ENCODE peak calls at places on chromosomes 5 and 9, in five cellular contexts. V is HepG2, M is A549, Z is H1, N is K562. I is an unnamed sample.
A peak's percentile ranks its signal among the peaks of the same experiment; 100 is the strongest.

GRCh38 chr9:129285979-129286772 is 108.1 kb upstream of the IER5L start:
- DNase-seq in M (no peak), V (no peak), N (no peak), Z (peak; percentile 43), I (no peak)

GRCh38 chr5:32325067-32325466 is 12.3 kb upstream of the MTMR12 start:
- DNase-seq in V (no peak), M (no peak), Z (no peak), N (no peak), I (peak; percentile 38)

GRCh38 chr5:139232161-139232724 is 34.1 kb upstream of the SIL1 start:
- DNase-seq in V (no peak), Z (no peak), M (no peak), N (peak; percentile 55), I (no peak)

GRCh38 chr9:100689635-100690034 is 111.8 kb downstream of the CAVIN4 start:
- DNase-seq in N (no peak), M (no peak), Z (no peak), V (no peak), I (no peak)

GRCh38 chr9:89502038-89502601 is 4.2 kb upstream of the SEMA4D start:
- DNase-seq in M (no peak), V (no peak), N (no peak), Z (no peak), I (no peak)

GRCh38 chr5:135107986-135108385 is 74.0 kb upstream of the PITX1 start:
- DNase-seq in V (no peak), N (no peak), M (no peak), Z (no peak), I (no peak)

GRCh38 chr9:16247188-16247875 is 623.1 kb downstream of the BNC2 start:
- DNase-seq in Z (no peak), N (no peak), V (no peak), M (peak; percentile 34), I (peak; percentile 81)

GRCh38 chr5:129593525-129593924 is 133.4 kb downstream of the ADAMTS19 start:
- DNase-seq in N (no peak), Z (no peak), M (no peak), V (no peak), I (no peak)

GRCh38 chr5:3954633-3955032 is 359.0 kb downstream of the IRX1 start:
- DNase-seq in Z (no peak), M (no peak), V (no peak), N (no peak), I (no peak)

GRCh38 chr9:3980771-3981170 is 319.1 kb downstream of the GLIS3 start:
- DNase-seq in M (no peak), V (no peak), Z (no peak), N (no peak), I (peak; percentile 66)

GRCh38 chr5:72015103-72015548 is 92.1 kb upstream of the MAP1B start:
- DNase-seq in N (peak; percentile 44), Z (no peak), M (peak; percentile 83), V (peak; percentile 24), I (peak; percentile 56)

GRCh38 chr9:89926691-89927220 is 321.9 kb downstream of the GADD45G start:
- DNase-seq in Z (no peak), N (no peak), V (no peak), M (no peak), I (no peak)

GRCh38 chr5:80714570-80715298 is 60.0 kb upstream of the DHFR start:
- DNase-seq in Z (no peak), M (no peak), V (no peak), N (no peak), I (no peak)

GRCh38 chr5:132526290-132526973 is 16.9 kb downstream of the IL5 start:
- DNase-seq in V (peak; percentile 66), M (peak; percentile 59), N (peak; percentile 80), Z (peak; percentile 74), I (peak; percentile 50)

GRCh38 chr5:171808951-171809350 is 23.3 kb downstream of the SMIM23 start:
- DNase-seq in M (no peak), V (no peak), N (no peak), Z (no peak), I (peak; percentile 71)

GRCh38 chr5:91438871-91439270 is 55.8 kb upstream of the ARRDC3 start:
- DNase-seq in Z (no peak), V (peak; percentile 4), M (no peak), N (no peak), I (no peak)

GRCh38 chr5:67065697-67066096 is 130.9 kb downstream of the CD180 start:
- DNase-seq in M (no peak), V (no peak), Z (no peak), N (no peak), I (no peak)

GRCh38 chr5:67998709-67999251 is 216.8 kb upstream of the PIK3R1 start:
- DNase-seq in V (no peak), N (no peak), M (peak; percentile 32), Z (no peak), I (peak; percentile 38)

GRCh38 chr9:7901676-7902075 is 102.1 kb upstream of the DMAC1 start:
- DNase-seq in M (peak; percentile 6), Z (no peak), V (no peak), N (no peak), I (no peak)

GRCh38 chr9:105244996-105245719 is 707 bp downstream of the SLC44A1 start:
- DNase-seq in N (no peak), M (peak; percentile 37), Z (peak; percentile 86), V (no peak), I (no peak)

GRCh38 chr5:37723147-37723961 is 116.5 kb downstream of the GDNF start:
- DNase-seq in V (no peak), Z (peak; percentile 78), N (peak; percentile 68), M (peak; percentile 22), I (no peak)

GRCh38 chr5:126972062-126972895 is 58.1 kb downstream of the MARCHF3 start:
- DNase-seq in N (peak; percentile 70), V (peak; percentile 39), M (no peak), Z (no peak), I (no peak)

GRCh38 chr9:123220127-123220526 is 48.3 kb downstream of the STRBP start:
- DNase-seq in Z (no peak), V (no peak), N (no peak), M (no peak), I (no peak)

GRCh38 chr5:22631683-22632082 is 221.5 kb downstream of the CDH12 start:
- DNase-seq in Z (no peak), N (no peak), V (no peak), M (no peak), I (no peak)

GRCh38 chr9:131545003-131545785 is at the start of gene PRRT1B:
- DNase-seq in M (peak; percentile 92), N (no peak), V (peak; percentile 86), Z (no peak), I (no peak)

GRCh38 chr5:139575313-139575646 is 14.1 kb downstream of the UBE2D2 start:
- DNase-seq in Z (no peak), M (no peak), V (no peak), N (no peak), I (no peak)

DNA sequence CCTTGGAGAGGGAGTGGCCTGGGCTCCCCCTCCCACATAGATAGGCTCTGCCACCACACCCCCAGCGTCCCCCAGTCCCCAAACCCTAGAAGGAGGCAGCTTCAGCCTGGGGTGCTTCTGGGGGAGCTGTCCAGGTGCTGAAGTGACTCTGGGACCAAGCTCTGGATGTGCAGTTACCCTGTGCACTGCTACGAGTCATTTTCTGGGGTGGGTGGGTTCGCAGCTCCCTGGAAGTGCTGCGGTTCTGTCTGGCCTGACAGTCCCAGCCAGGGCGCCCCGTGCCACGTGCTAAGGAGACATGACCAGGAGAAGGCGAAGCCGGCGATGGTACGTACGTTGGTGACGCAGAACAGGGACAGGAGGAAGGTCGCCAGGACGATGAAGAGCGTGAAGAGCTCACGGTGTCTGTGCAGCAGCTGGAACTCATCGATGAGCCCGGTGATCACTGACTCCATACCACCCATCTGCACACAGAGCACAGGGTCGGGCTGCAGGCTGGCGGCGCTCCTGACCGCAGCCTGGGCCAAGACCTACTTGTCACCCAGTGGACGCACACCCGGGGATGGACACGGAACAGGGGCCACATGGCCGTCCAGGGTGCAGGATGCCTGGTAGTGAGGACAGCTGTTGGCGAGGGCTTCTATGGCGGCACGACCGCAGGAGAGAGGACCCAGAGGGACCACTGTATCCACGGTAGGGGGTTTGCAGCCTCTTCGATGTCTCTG is 35.7 kb downstream of the SLC6A3 start:
- DNase-seq in M (no peak), Z (peak; percentile 78), V (no peak), N (peak; percentile 61), I (peak; percentile 13)
- TF ChIP-seq MAFK in M (no peak), Z (no peak), V (no peak), N (no peak), I (no peak)

GRCh38 chr9:110088099-110088498 is 119.9 kb downstream of the C9orf152 start:
- DNase-seq in Z (no peak), N (no peak), V (no peak), M (peak; percentile 19), I (no peak)
- TF ChIP-seq MAFK in Z (no peak), N (no peak), V (no peak), M (no peak), I (no peak)

GRCh38 chr9:81618923-81619322 is 70.4 kb downstream of the TLE1 start:
- DNase-seq in M (no peak), Z (no peak), N (no peak), V (no peak), I (no peak)

GRCh38 chr9:81613002-81613750 is 76.2 kb downstream of the TLE1 start:
- DNase-seq in V (no peak), N (no peak), Z (no peak), M (no peak), I (peak; percentile 98)

GRCh38 chr9:81619353-81620008 is 69.9 kb downstream of the TLE1 start:
- DNase-seq in Z (no peak), N (no peak), M (no peak), V (no peak), I (peak; percentile 98)

GRCh38 chr9:81614335-81614734 is 75.0 kb downstream of the TLE1 start:
- DNase-seq in Z (no peak), M (no peak), N (no peak), V (no peak), I (no peak)

DNA sequence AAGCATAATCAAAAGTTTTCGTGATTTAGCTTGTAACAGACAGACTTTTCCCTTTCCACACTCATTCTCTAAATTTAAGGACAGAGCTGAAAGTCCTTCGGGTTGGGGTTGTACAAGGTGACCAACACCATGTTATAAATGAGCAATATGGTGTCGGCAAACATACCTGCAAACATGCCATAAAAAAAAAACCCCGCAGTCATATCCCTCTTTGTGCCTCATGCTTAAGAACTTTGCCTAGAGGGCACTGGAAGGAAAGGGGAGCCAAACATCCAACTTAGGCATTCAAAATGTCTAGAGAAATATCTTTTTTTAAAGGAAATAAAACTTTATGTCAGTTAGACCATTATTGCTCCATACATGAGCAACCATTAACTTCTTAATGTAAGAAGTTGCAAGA is 73.2 kb downstream of the TLE1 start:
- DNase-seq in M (no peak), Z (no peak), N (no peak), V (no peak), I (no peak)
- TF ChIP-seq MAFK in M (no peak), Z (no peak), N (no peak), V (no peak), I (no peak)

GRCh38 chr5:149839761-149840160 is 104.8 kb downstream of the PDE6A start:
- DNase-seq in N (no peak), V (no peak), M (no peak), Z (no peak), I (peak; percentile 20)
- TF ChIP-seq MAFK in N (no peak), V (no peak), M (no peak), Z (no peak), I (no peak)